ENCODE peak calls at places on chromosomes 7 and 10, in five cellular contexts. One of them, this sample, is unnamed.

GRCh38 chr7:74028321-74028812 is 394 bp downstream of the ELN start:
- DNase-seq in AG09319: no peak
- DNase-seq in progenitor cell of endocrine pancreas: no peak
- DNase-seq in left ventricle myocardium inferior: no peak
- DNase-seq in brain microvascular endothelial cell: no peak
- DNase-seq in this sample: no peak

GRCh38 chr10:88515235-88515634 is 67.9 kb downstream of the RNLS start:
- DNase-seq in AG09319: no peak
- DNase-seq in progenitor cell of endocrine pancreas: no peak
- DNase-seq in left ventricle myocardium inferior: no peak
- DNase-seq in brain microvascular endothelial cell: no peak
- DNase-seq in this sample: no peak

GRCh38 chr10:12839941-12840611 is 161.4 kb downstream of the CCDC3 start:
- DNase-seq in AG09319: no peak
- DNase-seq in progenitor cell of endocrine pancreas: no peak
- DNase-seq in left ventricle myocardium inferior: no peak
- DNase-seq in brain microvascular endothelial cell: peak
- DNase-seq in this sample: peak

GRCh38 chr10:96017227-96017687 is 26.1 kb upstream of the CCNJ start:
- DNase-seq in AG09319: peak
- DNase-seq in progenitor cell of endocrine pancreas: peak
- DNase-seq in left ventricle myocardium inferior: no peak
- DNase-seq in brain microvascular endothelial cell: peak
- DNase-seq in this sample: peak

GRCh38 chr10:8392216-8392615 is 337.7 kb downstream of the GATA3 start:
- DNase-seq in AG09319: no peak
- DNase-seq in progenitor cell of endocrine pancreas: no peak
- DNase-seq in left ventricle myocardium inferior: no peak
- DNase-seq in brain microvascular endothelial cell: no peak
- DNase-seq in this sample: peak

GRCh38 chr7:101923276-101923985 is 106.0 kb downstream of the CUX1 start:
- DNase-seq in AG09319: no peak
- DNase-seq in progenitor cell of endocrine pancreas: no peak
- DNase-seq in left ventricle myocardium inferior: no peak
- DNase-seq in brain microvascular endothelial cell: peak
- DNase-seq in this sample: no peak

GRCh38 chr7:139075031-139075652 is 34.4 kb downstream of the ZC3HAV1 start:
- DNase-seq in AG09319: peak
- DNase-seq in progenitor cell of endocrine pancreas: peak
- DNase-seq in left ventricle myocardium inferior: peak
- DNase-seq in brain microvascular endothelial cell: peak
- DNase-seq in this sample: peak

GRCh38 chr7:17095001-17095574 is 203.4 kb upstream of the AHR start:
- DNase-seq in AG09319: peak
- DNase-seq in progenitor cell of endocrine pancreas: no peak
- DNase-seq in left ventricle myocardium inferior: no peak
- DNase-seq in brain microvascular endothelial cell: no peak
- DNase-seq in this sample: peak

GRCh38 chr10:95428702-95429101 is 132.5 kb downstream of the SORBS1 start:
- DNase-seq in AG09319: no peak
- DNase-seq in progenitor cell of endocrine pancreas: no peak
- DNase-seq in left ventricle myocardium inferior: peak
- DNase-seq in brain microvascular endothelial cell: no peak
- DNase-seq in this sample: no peak

GRCh38 chr7:30778246-30779025 is 7.2 kb downstream of the MINDY4 start:
- DNase-seq in AG09319: peak
- DNase-seq in progenitor cell of endocrine pancreas: no peak
- DNase-seq in left ventricle myocardium inferior: no peak
- DNase-seq in brain microvascular endothelial cell: no peak
- DNase-seq in this sample: no peak

GRCh38 chr10:89171263-89171872 is 35.7 kb downstream of the CH25H start:
- DNase-seq in AG09319: no peak
- DNase-seq in progenitor cell of endocrine pancreas: no peak
- DNase-seq in left ventricle myocardium inferior: no peak
- DNase-seq in brain microvascular endothelial cell: no peak
- DNase-seq in this sample: no peak

GRCh38 chr10:89540550-89540949 is 5.2 kb upstream of the SLC16A12 start:
- DNase-seq in AG09319: no peak
- DNase-seq in progenitor cell of endocrine pancreas: no peak
- DNase-seq in left ventricle myocardium inferior: no peak
- DNase-seq in brain microvascular endothelial cell: peak
- DNase-seq in this sample: peak

GRCh38 chr10:28991738-28992270 is 297.1 kb upstream of the LYZL1 start:
- DNase-seq in AG09319: no peak
- DNase-seq in progenitor cell of endocrine pancreas: peak
- DNase-seq in left ventricle myocardium inferior: peak
- DNase-seq in brain microvascular endothelial cell: peak
- DNase-seq in this sample: peak

GRCh38 chr10:93066544-93066913 is 5.9 kb downstream of the CYP26C1 start:
- DNase-seq in AG09319: no peak
- DNase-seq in progenitor cell of endocrine pancreas: no peak
- DNase-seq in left ventricle myocardium inferior: no peak
- DNase-seq in brain microvascular endothelial cell: no peak
- DNase-seq in this sample: no peak

GRCh38 chr10:93067443-93068365 is 6.0 kb upstream of the CYP26A1 start:
- DNase-seq in AG09319: no peak
- DNase-seq in progenitor cell of endocrine pancreas: no peak
- DNase-seq in left ventricle myocardium inferior: no peak
- DNase-seq in brain microvascular endothelial cell: no peak
- DNase-seq in this sample: no peak

GRCh38 chr10:93064874-93065660 is 4.5 kb downstream of the CYP26C1 start:
- DNase-seq in AG09319: no peak
- DNase-seq in progenitor cell of endocrine pancreas: no peak
- DNase-seq in left ventricle myocardium inferior: no peak
- DNase-seq in brain microvascular endothelial cell: no peak
- DNase-seq in this sample: no peak

GRCh38 chr10:93063977-93064660 is 3.5 kb downstream of the CYP26C1 start:
- DNase-seq in AG09319: no peak
- DNase-seq in progenitor cell of endocrine pancreas: no peak
- DNase-seq in left ventricle myocardium inferior: no peak
- DNase-seq in brain microvascular endothelial cell: no peak
- DNase-seq in this sample: no peak

GRCh38 chr10:93065675-93066543 is 5.3 kb downstream of the CYP26C1 start:
- DNase-seq in AG09319: no peak
- DNase-seq in progenitor cell of endocrine pancreas: no peak
- DNase-seq in left ventricle myocardium inferior: no peak
- DNase-seq in brain microvascular endothelial cell: no peak
- DNase-seq in this sample: no peak
- TF ChIP-seq CTCF in AG09319: no peak
- TF ChIP-seq CTCF in progenitor cell of endocrine pancreas: peak
- TF ChIP-seq CTCF in left ventricle myocardium inferior: no peak
- TF ChIP-seq CTCF in brain microvascular endothelial cell: no peak
- TF ChIP-seq CTCF in this sample: no peak

GRCh38 chr10:109979215-109979614 is 28.6 kb upstream of the ADD3 start:
- DNase-seq in AG09319: no peak
- DNase-seq in progenitor cell of endocrine pancreas: no peak
- DNase-seq in left ventricle myocardium inferior: no peak
- DNase-seq in brain microvascular endothelial cell: no peak
- DNase-seq in this sample: no peak
- TF ChIP-seq CTCF in AG09319: no peak
- TF ChIP-seq CTCF in progenitor cell of endocrine pancreas: no peak
- TF ChIP-seq CTCF in left ventricle myocardium inferior: no peak
- TF ChIP-seq CTCF in brain microvascular endothelial cell: no peak
- TF ChIP-seq CTCF in this sample: no peak

GRCh38 chr7:45071528-45071927 is 17.2 kb downstream of the NACAD start:
- DNase-seq in AG09319: no peak
- DNase-seq in progenitor cell of endocrine pancreas: no peak
- DNase-seq in left ventricle myocardium inferior: no peak
- DNase-seq in brain microvascular endothelial cell: no peak
- DNase-seq in this sample: no peak

GRCh38 chr7:45073843-45074737 is 14.7 kb downstream of the NACAD start:
- DNase-seq in AG09319: no peak
- DNase-seq in progenitor cell of endocrine pancreas: no peak
- DNase-seq in left ventricle myocardium inferior: peak
- DNase-seq in brain microvascular endothelial cell: no peak
- DNase-seq in this sample: no peak

GRCh38 chr7:45074738-45075644 is 13.8 kb downstream of the NACAD start:
- DNase-seq in AG09319: no peak
- DNase-seq in progenitor cell of endocrine pancreas: no peak
- DNase-seq in left ventricle myocardium inferior: no peak
- DNase-seq in brain microvascular endothelial cell: no peak
- DNase-seq in this sample: no peak

GRCh38 chr7:45072131-45073030 is 16.4 kb downstream of the NACAD start:
- DNase-seq in AG09319: no peak
- DNase-seq in progenitor cell of endocrine pancreas: no peak
- DNase-seq in left ventricle myocardium inferior: no peak
- DNase-seq in brain microvascular endothelial cell: no peak
- DNase-seq in this sample: no peak

DNA sequence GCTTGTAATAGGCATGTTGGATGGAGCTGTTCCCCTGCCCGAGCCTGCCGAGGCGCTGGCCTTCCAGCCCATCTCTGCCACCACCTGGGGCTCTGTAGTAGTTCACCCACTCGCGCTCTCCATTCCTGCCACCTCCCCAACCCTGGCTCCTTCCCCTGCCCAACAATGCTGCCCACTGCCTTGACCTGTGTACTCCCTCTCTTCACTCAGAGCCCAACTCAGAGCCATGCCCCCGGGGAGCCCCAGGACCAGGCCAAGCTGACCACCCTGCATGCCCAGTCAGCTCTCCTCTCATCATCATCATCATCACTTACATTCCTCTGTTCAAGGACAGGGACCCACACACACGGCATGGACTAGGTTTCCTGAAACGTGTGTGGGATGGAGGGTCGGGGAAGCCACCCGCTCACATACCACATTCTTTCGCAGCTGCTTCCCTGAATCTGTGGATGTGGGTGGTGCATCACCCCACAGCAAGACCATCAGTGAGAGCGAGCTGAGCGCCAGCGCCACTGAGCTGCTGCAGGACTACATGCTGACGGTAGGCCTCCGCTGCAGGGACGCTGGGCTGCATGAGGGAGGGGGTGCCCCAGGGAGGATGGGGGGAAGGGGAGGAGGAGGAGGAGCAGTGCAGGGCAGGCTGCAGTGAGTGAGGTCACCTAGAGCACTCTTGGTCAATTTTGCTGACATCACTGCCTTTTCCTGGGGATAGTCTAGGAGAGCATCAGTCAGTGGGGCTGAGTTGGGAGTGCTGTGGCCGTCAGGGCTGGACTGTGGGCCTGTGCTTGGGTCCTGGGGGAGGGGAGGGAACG is 15.5 kb downstream of the NACAD start:
- DNase-seq in AG09319: no peak
- DNase-seq in progenitor cell of endocrine pancreas: no peak
- DNase-seq in left ventricle myocardium inferior: no peak
- DNase-seq in brain microvascular endothelial cell: no peak
- DNase-seq in this sample: no peak
- TF ChIP-seq CTCF in AG09319: no peak
- TF ChIP-seq CTCF in progenitor cell of endocrine pancreas: no peak
- TF ChIP-seq CTCF in left ventricle myocardium inferior: no peak
- TF ChIP-seq CTCF in brain microvascular endothelial cell: peak
- TF ChIP-seq CTCF in this sample: no peak

GRCh38 chr10:101304316-101304715 is 49.6 kb upstream of the BTRC start:
- DNase-seq in AG09319: no peak
- DNase-seq in progenitor cell of endocrine pancreas: no peak
- DNase-seq in left ventricle myocardium inferior: no peak
- DNase-seq in brain microvascular endothelial cell: no peak
- DNase-seq in this sample: no peak

GRCh38 chr10:101297901-101298451 is 56.0 kb upstream of the BTRC start:
- DNase-seq in AG09319: no peak
- DNase-seq in progenitor cell of endocrine pancreas: peak
- DNase-seq in left ventricle myocardium inferior: peak
- DNase-seq in brain microvascular endothelial cell: peak
- DNase-seq in this sample: peak

GRCh38 chr10:101303087-101303753 is 50.7 kb upstream of the BTRC start:
- DNase-seq in AG09319: no peak
- DNase-seq in progenitor cell of endocrine pancreas: no peak
- DNase-seq in left ventricle myocardium inferior: no peak
- DNase-seq in brain microvascular endothelial cell: no peak
- DNase-seq in this sample: no peak

GRCh38 chr10:101299211-101299610 is 54.8 kb upstream of the BTRC start:
- DNase-seq in AG09319: no peak
- DNase-seq in progenitor cell of endocrine pancreas: no peak
- DNase-seq in left ventricle myocardium inferior: no peak
- DNase-seq in brain microvascular endothelial cell: no peak
- DNase-seq in this sample: no peak

DNA sequence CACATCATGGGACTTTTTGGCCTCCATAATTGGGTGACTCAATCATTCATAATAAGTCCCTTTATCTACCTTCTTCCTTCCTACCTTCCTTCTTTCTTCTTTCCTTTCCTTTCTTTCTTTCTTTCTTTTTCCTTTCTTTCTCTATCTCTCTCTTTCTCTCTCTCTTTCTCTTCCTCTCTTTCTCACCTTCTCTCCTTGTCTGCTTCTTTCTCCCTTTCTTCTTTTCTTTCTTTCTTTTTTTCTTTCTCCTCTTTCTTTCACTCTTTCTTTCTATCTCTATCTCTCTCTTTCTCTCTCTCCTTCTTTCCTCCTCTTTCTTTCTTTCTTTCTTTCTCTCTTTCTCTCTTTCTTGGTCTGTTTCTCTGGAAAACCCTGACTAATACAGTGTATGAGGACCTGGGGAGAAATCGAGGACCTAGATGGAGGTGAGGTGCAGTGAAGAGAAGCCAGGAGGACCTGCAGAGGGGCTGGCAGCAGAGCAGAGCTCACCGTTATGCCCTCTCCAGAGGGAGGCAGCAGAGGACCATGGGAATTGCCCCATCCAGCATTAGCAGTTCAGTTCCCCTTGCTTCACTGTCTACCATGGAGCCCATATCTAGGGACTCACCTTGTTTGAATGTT is 52.7 kb upstream of the BTRC start:
- DNase-seq in AG09319: peak
- DNase-seq in progenitor cell of endocrine pancreas: no peak
- DNase-seq in left ventricle myocardium inferior: no peak
- DNase-seq in brain microvascular endothelial cell: peak
- DNase-seq in this sample: no peak
- TF ChIP-seq CTCF in AG09319: peak
- TF ChIP-seq CTCF in progenitor cell of endocrine pancreas: peak
- TF ChIP-seq CTCF in left ventricle myocardium inferior: peak
- TF ChIP-seq CTCF in brain microvascular endothelial cell: peak
- TF ChIP-seq CTCF in this sample: peak

DNA sequence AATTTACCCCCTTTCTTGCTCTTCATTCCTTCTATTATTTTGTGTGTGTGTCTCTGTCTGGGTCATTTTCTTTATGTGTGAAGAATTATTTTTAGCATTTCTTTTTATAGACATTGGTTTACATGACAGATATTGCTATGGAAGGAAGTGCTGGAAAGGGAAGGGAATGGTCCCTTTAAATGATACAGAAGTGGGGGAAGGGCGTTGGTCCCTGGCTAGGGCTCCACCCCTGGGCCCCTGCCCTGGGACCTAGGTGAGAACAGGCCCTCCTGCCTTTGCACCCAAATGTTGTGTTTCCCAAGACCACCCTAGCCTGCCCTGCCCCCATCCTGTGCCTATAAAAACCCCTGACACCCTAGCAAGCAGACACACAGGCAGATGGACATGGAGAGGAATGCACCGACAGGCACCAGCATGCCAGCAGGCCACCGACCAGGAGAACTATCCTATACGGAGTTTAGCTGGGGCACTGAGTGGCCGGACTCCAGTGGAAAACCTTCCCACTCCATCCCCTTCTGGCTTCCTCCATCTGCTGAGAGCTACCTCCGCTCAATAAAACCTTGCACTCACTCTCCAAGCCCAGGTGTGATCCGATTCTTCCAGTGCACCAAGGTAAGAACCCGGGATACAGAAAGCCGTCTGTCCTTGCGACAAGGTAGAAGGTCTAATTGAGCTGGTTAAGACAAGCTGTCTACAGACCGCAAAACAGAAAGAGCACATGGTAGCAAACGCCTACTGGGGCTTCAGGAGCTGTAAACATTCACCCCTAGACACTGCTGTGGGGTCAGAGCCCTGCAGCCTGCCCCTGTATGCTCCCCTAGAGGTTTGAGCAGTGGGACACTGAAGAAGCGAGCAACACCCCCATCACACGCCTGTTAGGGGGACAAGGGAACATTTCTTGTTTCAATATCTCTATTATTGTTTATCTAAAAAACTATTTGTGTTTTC is 515.7 kb downstream of the SORCS1 start:
- DNase-seq in AG09319: no peak
- DNase-seq in progenitor cell of endocrine pancreas: no peak
- DNase-seq in left ventricle myocardium inferior: no peak
- DNase-seq in brain microvascular endothelial cell: no peak
- DNase-seq in this sample: no peak
- TF ChIP-seq CTCF in AG09319: no peak
- TF ChIP-seq CTCF in progenitor cell of endocrine pancreas: no peak
- TF ChIP-seq CTCF in left ventricle myocardium inferior: no peak
- TF ChIP-seq CTCF in brain microvascular endothelial cell: no peak
- TF ChIP-seq CTCF in this sample: no peak